ENCODE peak calls at places on chromosomes 2 and 18, in seven cellular contexts. I, J, P, M, H, N and U are unnamed samples.

GRCh38 chr2:84971799-84972790 is 1.1 kb downstream of the KCMF1 start:
- DNase-seq in N (peak; percentile 80), I (peak; percentile 45), H (peak; percentile 61), J (peak; percentile 46), M (peak; percentile 39), P (peak; percentile 64), U (peak; percentile 75)

GRCh38 chr2:147483293-147483669 is 361.5 kb upstream of the ACVR2A start:
- DNase-seq in H (no peak), I (no peak), P (no peak), J (no peak), N (no peak), M (no peak), U (no peak)

GRCh38 chr18:44973282-44973681 is 292.6 kb downstream of the SETBP1 start:
- DNase-seq in I (peak; percentile 29), M (no peak), J (peak; percentile 12), P (no peak), N (no peak), H (no peak), U (peak; percentile 46)

GRCh38 chr2:400988-401679 is 113.2 kb upstream of the ALKAL2 start:
- DNase-seq in P (no peak), J (no peak), M (no peak), H (no peak), I (no peak), N (no peak), U (no peak)

GRCh38 chr2:43083710-43084698 is 142.4 kb downstream of the ZFP36L2 start:
- DNase-seq in I (peak; percentile 85), N (peak; percentile 75), H (no peak), P (no peak), M (peak; percentile 64), J (peak; percentile 34), U (no peak)

GRCh38 chr18:73121207-73121606 is 253.4 kb upstream of the NETO1 start:
- DNase-seq in N (no peak), P (no peak), H (no peak), I (no peak), J (no peak), M (no peak), U (no peak)

GRCh38 chr2:7057865-7058400 is 140.7 kb downstream of the RNF144A start:
- DNase-seq in J (no peak), N (no peak), H (no peak), M (no peak), P (no peak), I (no peak), U (peak; percentile 21)

GRCh38 chr2:60882971-60883753 is 1.8 kb downstream of the REL start:
- DNase-seq in M (no peak), P (peak; percentile 24), H (no peak), N (peak; percentile 12), J (peak; percentile 25), I (peak; percentile 15), U (peak; percentile 78)

GRCh38 chr2:73083886-73084792 is 12.6 kb upstream of the SFXN5 start:
- DNase-seq in J (no peak), M (no peak), N (no peak), P (no peak), I (no peak), H (no peak), U (no peak)

GRCh38 chr18:21362921-21363320 is 120.9 kb downstream of the GREB1L start:
- DNase-seq in M (no peak), I (no peak), H (no peak), P (no peak), N (no peak), J (no peak), U (no peak)

GRCh38 chr2:17759805-17760204 is 5.9 kb downstream of the GEN1 start:
- DNase-seq in I (peak; percentile 63), H (no peak), J (no peak), N (no peak), P (no peak), M (no peak), U (no peak)

GRCh38 chr2:202035089-202035940 is 1.7 kb downstream of the FZD7 start:
- DNase-seq in N (no peak), I (peak; percentile 68), J (no peak), P (peak; percentile 60), H (peak; percentile 63), M (no peak), U (peak; percentile 37)

GRCh38 chr2:230672836-230673235 is 39.8 kb upstream of the CAB39 start:
- DNase-seq in H (no peak), M (no peak), I (no peak), N (no peak), J (no peak), P (no peak), U (no peak)

GRCh38 chr2:127081826-127082633 is 24.9 kb downstream of the BIN1 start:
- DNase-seq in I (peak; percentile 61), P (peak; percentile 61), N (no peak), J (no peak), M (peak; percentile 64), H (no peak), U (peak; percentile 86)

GRCh38 chr2:105736145-105736544 is 8.6 kb upstream of the NCK2 start:
- DNase-seq in N (no peak), M (no peak), I (no peak), J (no peak), P (no peak), H (no peak), U (no peak)

GRCh38 chr2:219158025-219158424 is 2.6 kb downstream of the NHEJ1 start:
- DNase-seq in M (no peak), N (no peak), H (no peak), P (no peak), J (no peak), I (no peak), U (no peak)

GRCh38 chr2:46402874-46403273 is 76.5 kb upstream of the TMEM247 start:
- DNase-seq in N (no peak), H (no peak), P (no peak), I (no peak), J (no peak), M (no peak), U (no peak)

GRCh38 chr2:19473415-19473814 is 115.0 kb upstream of the OSR1 start:
- DNase-seq in P (no peak), I (no peak), H (no peak), M (no peak), J (no peak), N (no peak), U (no peak)

GRCh38 chr18:78742346-78742745 is 237.3 kb upstream of the SALL3 start:
- DNase-seq in H (peak; percentile 34), N (no peak), I (no peak), J (no peak), P (no peak), M (peak; percentile 4), U (no peak)

GRCh38 chr18:26696318-26696717 is 148.0 kb upstream of the KCTD1 start:
- DNase-seq in H (no peak), I (peak; percentile 6), J (no peak), N (no peak), M (no peak), P (no peak), U (no peak)

GRCh38 chr2:241379481-241380480 is 23.7 kb downstream of the FARP2 start:
- DNase-seq in P (no peak), N (no peak), J (no peak), M (no peak), I (peak; percentile 62), H (no peak), U (no peak)

GRCh38 chr2:120539937-120540718 is 194.2 kb downstream of the INHBB start:
- DNase-seq in P (peak; percentile 21), J (peak; percentile 43), M (peak; percentile 61), H (no peak), I (peak; percentile 96), N (peak; percentile 45), U (no peak)
- H3K4me3 ChIP-seq in P (no peak overlapping the region), J (no peak overlapping the region), M (no peak overlapping the region), H (no peak overlapping the region), I (no peak overlapping the region), N (no peak overlapping the region), U (no peak overlapping the region)

DNA sequence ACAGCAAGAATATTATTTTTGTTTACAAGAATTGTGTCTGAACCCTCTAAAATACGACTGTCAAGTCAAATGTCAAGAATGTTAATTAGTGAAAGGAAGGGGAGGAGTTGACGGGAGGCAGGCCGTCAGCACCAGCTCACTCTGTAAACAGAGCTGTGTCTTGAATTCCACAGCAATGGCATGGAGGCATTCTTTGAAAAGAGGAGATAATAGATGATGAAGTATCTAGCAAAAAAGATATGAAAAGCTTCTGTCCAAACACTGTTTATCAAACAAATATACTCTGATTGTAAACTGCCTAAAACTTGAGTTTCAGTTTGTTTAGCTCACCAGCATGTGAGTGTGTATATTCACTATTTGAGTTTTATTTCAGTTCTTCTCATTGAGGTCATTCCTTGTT is 94.6 kb upstream of the CDC42EP3 start:
- DNase-seq in I (peak; percentile 22), P (no peak), H (no peak), M (no peak), J (peak; percentile 74), N (no peak), U (no peak)
- H3K4me3 ChIP-seq in I (no peak overlapping the region), P (no peak overlapping the region), H (no peak overlapping the region), M (no peak overlapping the region), J (peak overlapping the region; percentile 6), N (no peak overlapping the region), U (no peak overlapping the region)

GRCh38 chr2:224085811-224086210 is 46.7 kb upstream of the SERPINE2 start:
- DNase-seq in N (no peak), I (no peak), J (no peak), M (no peak), H (no peak), P (no peak), U (no peak)

GRCh38 chr2:224084266-224084892 is 45.3 kb upstream of the SERPINE2 start:
- DNase-seq in H (no peak), I (no peak), N (no peak), J (peak; percentile 9), P (no peak), M (no peak), U (no peak)

GRCh38 chr2:224085246-224085645 is 46.2 kb upstream of the SERPINE2 start:
- DNase-seq in N (no peak), P (no peak), M (no peak), J (peak; percentile 58), H (no peak), I (peak; percentile 52), U (no peak)

GRCh38 chr2:224083631-224084030 is 44.5 kb upstream of the SERPINE2 start:
- DNase-seq in M (no peak), P (peak; percentile 38), N (no peak), J (no peak), H (no peak), I (no peak), U (no peak)

DNA sequence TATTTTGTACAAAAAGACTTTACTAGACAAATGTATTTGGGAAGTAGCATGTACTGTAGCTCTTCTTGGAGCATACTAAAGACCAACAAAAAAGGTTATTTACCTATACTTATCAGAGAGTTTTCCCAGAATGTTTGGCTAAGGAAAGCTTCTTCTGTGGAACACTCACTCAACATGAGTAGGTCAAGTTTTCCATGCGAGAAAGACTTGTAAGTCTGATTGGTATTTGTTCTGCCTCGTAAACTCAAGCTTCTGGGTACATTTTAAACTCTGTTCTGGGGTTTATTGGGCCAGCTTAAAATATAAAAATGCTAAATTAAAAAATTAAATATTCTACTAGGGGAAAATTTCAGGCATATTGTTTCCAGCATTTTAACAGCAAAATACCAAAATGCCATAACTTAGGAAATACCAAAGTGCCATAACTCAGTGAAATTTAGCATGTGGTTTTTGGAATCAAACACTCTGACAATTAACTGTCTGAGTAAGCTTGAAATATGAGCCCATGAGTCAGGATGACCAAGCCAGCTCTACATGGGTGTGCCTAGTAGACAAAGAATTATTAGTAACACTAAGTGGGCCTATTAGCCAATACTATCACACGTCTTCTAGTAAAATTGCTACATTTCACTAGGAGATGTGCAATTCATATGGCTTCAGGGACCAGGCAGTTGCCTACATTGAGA is 47.3 kb upstream of the SERPINE2 start:
- DNase-seq in N (no peak), H (no peak), J (peak; percentile 73), P (no peak), M (no peak), I (peak; percentile 86), U (no peak)
- H3K4me3 ChIP-seq in N (no peak overlapping the region), H (no peak overlapping the region), J (no peak overlapping the region), P (no peak overlapping the region), M (no peak overlapping the region), I (no peak overlapping the region), U (no peak overlapping the region)

GRCh38 chr18:34223893-34224422 is 755 bp downstream of the NOL4 start:
- DNase-seq in J (no peak), M (no peak), P (no peak), I (no peak), H (no peak), N (peak; percentile 40), U (peak; percentile 26)
- H3K4me3 ChIP-seq in J (no peak overlapping the region), M (peak overlapping the region; percentile 54), P (peak overlapping the region; percentile 55), I (no peak overlapping the region), H (peak overlapping the region; percentile 68), N (peak overlapping the region; percentile 58), U (peak overlapping the region; percentile 66)